ENCODE peak calls at places on chromosome X, in nine cellular contexts. S, L, A, Q, M, J, X, Z and V are unnamed samples.

GRCh38 chrX:128769511-128769910 is 717.3 kb upstream of the ACTRT1 start:
- DNase-seq in S (no peak), L (peak; percentile 1), A (no peak), Q (no peak), M (no peak), J (peak; percentile 17), X (no peak), Z (no peak), V (peak; percentile 28)

GRCh38 chrX:114363346-114363745 is 220.5 kb upstream of the HTR2C start:
- DNase-seq in S (no peak), L (no peak), A (no peak), Q (no peak), M (no peak), J (no peak), X (no peak), Z (no peak), V (no peak)

GRCh38 chrX:18549643-18550042 is 122.3 kb downstream of the RS1 start:
- DNase-seq in S (no peak), L (no peak), A (no peak), Q (no peak), M (no peak), J (no peak), X (peak; percentile 50), Z (no peak), V (no peak)

GRCh38 chrX:22040184-22040583 is 8.1 kb downstream of the PHEX start:
- DNase-seq in S (no peak), L (no peak), A (no peak), Q (no peak), M (no peak), J (no peak), X (no peak), Z (no peak), V (no peak)

GRCh38 chrX:11386812-11387211 is 93.6 kb downstream of the AMELX start:
- DNase-seq in S (no peak), L (no peak), A (no peak), Q (no peak), M (no peak), J (no peak), X (no peak), Z (no peak), V (peak; percentile 24)

GRCh38 chrX:72094894-72095293 is 36.8 kb downstream of the RTL5 start:
- DNase-seq in S (peak; percentile 37), L (peak; percentile 54), A (no peak), Q (peak; percentile 90), M (no peak), J (peak; percentile 43), X (peak; percentile 69), Z (no peak), V (no peak)

GRCh38 chrX:31845003-31845402 is 773.2 kb upstream of the FTHL17 start:
- DNase-seq in S (no peak), L (peak; percentile 32), A (no peak), Q (peak; percentile 6), M (no peak), J (no peak), X (no peak), Z (no peak), V (no peak)

GRCh38 chrX:144730486-144730885 is 516.8 kb upstream of the SPANXN1 start:
- DNase-seq in S (no peak), L (peak; percentile 3), A (no peak), Q (no peak), M (no peak), J (no peak), X (no peak), Z (no peak), V (no peak)

GRCh38 chrX:47898024-47898423 is 61.3 kb downstream of the ZNF81 start:
- DNase-seq in S (no peak), L (no peak), A (no peak), Q (no peak), M (no peak), J (no peak), X (peak; percentile 42), Z (no peak), V (no peak)

GRCh38 chrX:50093627-50094026 is 107.2 kb downstream of the AKAP4 start:
- DNase-seq in S (no peak), L (no peak), A (no peak), Q (no peak), M (no peak), J (no peak), X (no peak), Z (no peak), V (no peak)

DNA sequence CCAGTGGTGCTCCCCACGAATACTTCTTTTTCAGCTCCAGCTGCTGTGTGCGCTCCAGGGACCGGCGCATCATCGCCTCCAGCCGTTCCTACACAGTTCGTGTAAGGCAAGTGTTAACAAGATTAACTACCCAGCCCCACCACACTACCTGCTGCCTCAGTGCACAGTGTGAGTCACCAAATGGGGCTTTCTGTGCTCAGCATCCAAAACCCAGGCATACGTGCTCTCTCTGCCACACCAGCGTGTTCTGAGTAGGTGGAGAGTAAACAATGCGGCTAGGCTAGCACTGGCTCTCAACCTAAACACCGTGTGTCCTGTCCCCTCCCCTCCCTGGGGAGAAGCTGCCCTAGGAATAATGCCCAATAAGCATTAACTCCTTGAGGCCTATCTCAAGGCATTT is 60.0 kb downstream of the MAP7D2 start:
- DNase-seq in S (no peak), L (no peak), A (no peak), Q (no peak), M (peak; percentile 68), J (peak; percentile 8), X (no peak), Z (no peak), V (peak; percentile 14)
- H3K4me1 ChIP-seq in S (no peaks in the 10 kb centered on the region), L (no peaks in the 10 kb centered on the region), A (no peaks in the 10 kb centered on the region), Q (no peaks in the 10 kb centered on the region), M (no peaks in the 10 kb centered on the region), J (no peaks in the 10 kb centered on the region), X (peaks cover 4% of the 10 kb centered on the region), Z (no peaks in the 10 kb centered on the region), V (peaks cover 2% of the 10 kb centered on the region)

DNA sequence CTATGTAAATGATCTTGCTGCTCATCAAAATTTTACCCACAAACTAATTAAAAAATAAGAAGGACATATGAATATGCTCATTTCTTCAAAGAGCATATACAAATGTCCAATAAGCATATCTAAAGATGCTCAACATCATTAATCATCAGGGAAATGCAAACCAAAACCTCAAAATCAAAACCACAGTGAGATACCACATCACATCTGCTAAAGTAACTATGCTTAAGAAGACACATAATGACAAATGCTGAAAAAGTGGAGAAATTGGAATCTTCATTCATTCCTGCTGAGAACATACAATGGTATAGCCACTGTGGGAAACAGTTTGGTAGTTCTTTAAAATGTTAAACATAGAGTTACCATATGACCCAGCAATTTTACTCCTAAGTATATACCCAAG is 81.9 kb downstream of the AFF2 start:
- DNase-seq in S (no peak), L (no peak), A (no peak), Q (no peak), M (no peak), J (no peak), X (no peak), Z (no peak), V (no peak)
- H3K4me1 ChIP-seq in S (no peaks in the 10 kb centered on the region), L (no peaks in the 10 kb centered on the region), A (no peaks in the 10 kb centered on the region), Q (no peaks in the 10 kb centered on the region), M (no peaks in the 10 kb centered on the region), J (no peaks in the 10 kb centered on the region), X (no peaks in the 10 kb centered on the region), Z (no peaks in the 10 kb centered on the region), V (no peaks in the 10 kb centered on the region)

GRCh38 chrX:153948002-153948466 is 3.6 kb upstream of the RENBP start:
- DNase-seq in S (no peak), L (no peak), A (no peak), Q (no peak), M (no peak), J (no peak), X (no peak), Z (no peak), V (no peak)

GRCh38 chrX:153944800-153945150 is 332 bp upstream of the RENBP start:
- DNase-seq in S (no peak), L (no peak), A (no peak), Q (no peak), M (no peak), J (no peak), X (no peak), Z (no peak), V (no peak)

GRCh38 chrX:153945956-153946909 is 1.8 kb upstream of the RENBP start:
- DNase-seq in S (no peak), L (no peak), A (no peak), Q (no peak), M (no peak), J (no peak), X (no peak), Z (no peak), V (no peak)

GRCh38 chrX:153948847-153949819 is 4.7 kb upstream of the RENBP start:
- DNase-seq in S (no peak), L (no peak), A (no peak), Q (peak; percentile 34), M (no peak), J (no peak), X (no peak), Z (no peak), V (no peak)

DNA sequence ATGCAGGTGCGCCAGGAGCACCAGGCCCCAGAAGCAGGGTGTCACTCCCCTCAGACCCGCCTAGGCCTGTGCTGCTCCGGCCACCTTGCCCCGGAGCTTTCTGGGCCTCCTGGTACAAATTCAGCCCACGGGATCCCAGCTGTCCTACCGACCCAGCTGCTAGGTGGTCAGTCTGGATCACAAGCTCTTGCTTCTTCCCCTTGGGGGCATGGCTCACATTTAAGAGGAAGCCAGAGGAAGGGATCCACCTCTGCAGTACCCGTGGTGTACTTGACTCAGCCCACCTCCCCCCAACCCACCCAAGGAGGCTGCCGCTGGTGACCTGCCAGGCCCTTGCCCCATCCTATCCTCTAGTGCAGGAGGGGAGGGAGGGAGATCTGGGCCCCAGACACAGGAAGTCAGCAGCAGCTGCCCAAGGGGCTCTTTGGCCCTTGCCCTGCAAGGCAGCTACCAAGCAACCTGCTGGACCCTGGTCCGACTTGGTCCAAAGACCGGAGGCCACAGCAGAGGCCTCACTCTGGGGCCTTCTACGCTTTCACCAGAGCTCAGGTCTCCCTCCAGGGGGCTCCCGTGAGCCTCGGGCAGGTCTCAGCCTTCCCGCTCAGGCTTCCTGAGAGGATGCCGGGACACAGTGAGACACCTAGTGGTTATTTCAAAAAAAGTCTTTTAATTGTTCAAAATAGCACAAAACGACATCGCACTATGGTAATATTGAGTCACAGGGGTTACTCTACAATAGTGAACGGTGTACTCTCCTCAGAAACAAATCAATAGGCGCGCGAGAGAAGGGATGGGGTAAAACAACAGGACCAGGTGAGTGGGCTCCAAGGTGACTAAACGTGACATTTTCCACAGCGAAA is 2.7 kb upstream of the RENBP start:
- DNase-seq in S (peak; percentile 75), L (peak; percentile 82), A (no peak), Q (peak; percentile 79), M (peak; percentile 20), J (peak; percentile 85), X (peak; percentile 90), Z (no peak), V (peak; percentile 81)
- H3K4me1 ChIP-seq in S (no peaks in the 10 kb centered on the region), L (no peaks in the 10 kb centered on the region), A (peaks cover 14% of the 10 kb centered on the region), Q (peaks cover 31% of the 10 kb centered on the region), M (no peaks in the 10 kb centered on the region), J (no peaks in the 10 kb centered on the region), X (no peaks in the 10 kb centered on the region), Z (peaks cover 13% of the 10 kb centered on the region), V (peaks cover 3% of the 10 kb centered on the region)

DNA sequence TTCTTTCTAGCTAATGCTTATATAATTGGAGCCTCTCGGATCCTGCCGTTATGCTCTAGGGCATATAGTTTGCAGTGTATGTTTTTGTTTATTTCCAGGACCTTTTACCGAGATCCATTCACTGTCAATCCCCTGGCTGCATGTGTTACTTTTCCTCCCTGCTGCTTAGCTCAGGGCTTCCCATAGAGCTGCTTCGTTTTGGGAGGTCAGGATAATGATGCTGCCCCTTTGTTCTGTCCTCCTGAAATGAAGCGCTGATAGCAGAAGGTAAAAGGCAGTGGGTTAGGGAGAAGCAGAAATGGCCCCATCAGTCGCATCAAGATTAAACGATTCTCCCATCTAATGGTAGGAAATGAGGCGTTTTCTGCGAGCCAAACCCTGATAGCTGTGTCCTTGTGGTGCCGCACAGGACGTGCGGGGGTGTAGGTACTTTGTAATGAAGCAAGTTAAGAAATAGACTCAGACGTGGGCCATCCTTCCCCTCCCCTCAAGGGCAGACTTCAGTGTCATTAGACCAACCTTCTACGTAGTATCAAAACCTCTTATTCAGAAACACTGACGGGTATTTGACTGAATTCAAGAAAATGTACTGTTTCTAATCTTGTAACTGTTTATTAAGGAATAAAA is 37.3 kb downstream of the AFF2 start:
- DNase-seq in S (no peak), L (no peak), A (no peak), Q (no peak), M (no peak), J (no peak), X (no peak), Z (no peak), V (no peak)
- H3K4me1 ChIP-seq in S (no peaks in the 10 kb centered on the region), L (no peaks in the 10 kb centered on the region), A (no peaks in the 10 kb centered on the region), Q (no peaks in the 10 kb centered on the region), M (no peaks in the 10 kb centered on the region), J (no peaks in the 10 kb centered on the region), X (peaks cover 3% of the 10 kb centered on the region), Z (no peaks in the 10 kb centered on the region), V (no peaks in the 10 kb centered on the region)